ENCODE peak calls at places on chromosomes 12 and 14, in ten cellular contexts. H is uterus, T is fibroblast of lung, N is IMR-90, G is PC-3, I is A673, C is lower lobe of right lung, Q is upper lobe of right lung, K is mammary epithelial cell, W is keratinocyte. Z is an unnamed sample.

GRCh38 chr12:55653031-55653430 is 16.3 kb downstream of the OR10P1 start:
- DNase-seq in W (no peak), K (no peak), T (no peak), N (no peak), I (no peak), Q (no peak), H (no peak), G (no peak), C (no peak), Z (no peak)

GRCh38 chr14:58315606-58316005 is 17.3 kb downstream of the ARID4A start:
- DNase-seq in G (peak; percentile 37), Q (no peak), C (no peak), T (no peak), K (peak; percentile 77), I (no peak), W (peak; percentile 11), N (peak; percentile 2), H (no peak), Z (no peak)

GRCh38 chr12:98022961-98023360 is 492.4 kb upstream of the TMPO start:
- DNase-seq in N (no peak), H (no peak), I (peak; percentile 21), G (no peak), Q (no peak), K (peak; percentile 29), W (no peak), T (no peak), C (no peak), Z (no peak)

GRCh38 chr14:104977681-104978647 is at the start of gene AHNAK2:
- DNase-seq in Q (peak; percentile 89), I (peak; percentile 76), W (no peak), C (peak; percentile 85), K (peak; percentile 75), N (peak; percentile 67), G (peak; percentile 92), H (peak; percentile 74), T (peak; percentile 70), Z (peak; percentile 67)

GRCh38 chr14:34302654-34303053 is 159.4 kb downstream of the SPTSSA start:
- DNase-seq in C (no peak), I (no peak), K (no peak), T (peak; percentile 17), G (no peak), Q (no peak), W (no peak), N (no peak), H (no peak), Z (peak; percentile 58)

GRCh38 chr12:14836336-14837210 is 6.8 kb downstream of the ART4 start:
- DNase-seq in N (peak; percentile 90), C (no peak), W (no peak), T (peak; percentile 84), H (no peak), K (peak; percentile 84), G (peak; percentile 79), Q (no peak), I (peak; percentile 49), Z (no peak)

GRCh38 chr12:109937371-109937770 is 37.3 kb downstream of the TCHP start:
- DNase-seq in K (peak; percentile 21), I (no peak), W (no peak), C (no peak), H (no peak), N (no peak), G (no peak), Q (no peak), T (no peak), Z (no peak)

GRCh38 chr12:4174417-4174816 is 99.1 kb upstream of the CCND2 start:
- DNase-seq in N (no peak), G (no peak), Q (no peak), H (no peak), I (no peak), K (no peak), T (no peak), W (no peak), C (no peak), Z (no peak)

GRCh38 chr12:53230971-53231858 is 794 bp downstream of the RARG start:
- DNase-seq in H (no peak), T (no peak), I (no peak), N (no peak), K (no peak), C (peak; percentile 30), G (no peak), Q (no peak), W (no peak), Z (no peak)

GRCh38 chr12:23830210-23830609 is 119.3 kb downstream of the SOX5 start:
- DNase-seq in N (no peak), T (no peak), G (no peak), C (no peak), H (no peak), W (no peak), I (no peak), K (no peak), Q (no peak), Z (no peak)

GRCh38 chr14:24670594-24670993 is 36.6 kb upstream of the GZMB start:
- DNase-seq in T (no peak), K (no peak), H (no peak), G (no peak), I (no peak), C (no peak), Q (no peak), N (no peak), W (no peak), Z (no peak)

GRCh38 chr12:94670885-94671284 is 20.5 kb upstream of the TMCC3 start:
- DNase-seq in H (no peak), K (no peak), Q (no peak), W (no peak), N (no peak), G (no peak), T (no peak), C (no peak), I (no peak), Z (no peak)

GRCh38 chr14:22593189-22593588 is 4.2 kb upstream of the DAD1 start:
- DNase-seq in H (no peak), Q (no peak), I (no peak), T (no peak), N (no peak), C (no peak), G (no peak), W (no peak), K (no peak), Z (no peak)

GRCh38 chr12:70052931-70053497 is 190.2 kb upstream of the CNOT2 start:
- DNase-seq in G (peak; percentile 88), Q (no peak), H (peak; percentile 25), I (no peak), N (peak; percentile 67), W (no peak), K (peak; percentile 84), C (no peak), T (peak; percentile 93), Z (no peak)

GRCh38 chr12:112738531-112738930 is 53.0 kb upstream of the RPH3A start:
- DNase-seq in N (no peak), I (no peak), W (no peak), T (no peak), H (no peak), G (peak; percentile 71), K (no peak), Q (no peak), C (no peak), Z (no peak)

GRCh38 chr12:78018146-78018910 is 187.6 kb downstream of the NAV3 start:
- DNase-seq in N (peak; percentile 66), I (no peak), K (no peak), H (no peak), T (peak; percentile 65), W (no peak), Q (no peak), G (no peak), C (no peak), Z (no peak)

GRCh38 chr12:94175763-94176660 is 27.6 kb downstream of the PLXNC1 start:
- DNase-seq in H (no peak), G (peak; percentile 7), N (peak; percentile 36), K (peak; percentile 5), I (no peak), T (peak; percentile 48), C (no peak), Q (no peak), W (no peak), Z (no peak)

GRCh38 chr12:42104087-42104486 is 40.6 kb downstream of the GXYLT1 start:
- DNase-seq in W (no peak), T (peak; percentile 22), G (no peak), K (no peak), N (no peak), I (peak; percentile 8), C (no peak), H (no peak), Q (no peak), Z (no peak)
- TF ChIP-seq CTCF in W (no peak), T (no peak), G (peak; percentile 55), K (no peak), N (peak; percentile 35), I (peak; percentile 65), C (no peak), H (no peak), Q (peak; percentile 11), Z (no peak)

GRCh38 chr14:30292591-30292990 is 266.4 kb upstream of the G2E3 start:
- DNase-seq in N (no peak), T (no peak), I (no peak), Q (no peak), W (no peak), G (no peak), C (no peak), K (no peak), H (no peak), Z (no peak)
- H3K27ac ChIP-seq in N (no peak overlapping the region), T (no peak overlapping the region), I (no peak overlapping the region), Q (no peak overlapping the region), W (no peak overlapping the region), G (no peak overlapping the region), C (no peak overlapping the region), K (no peak overlapping the region), H (no peak overlapping the region), Z (no peak overlapping the region)

GRCh38 chr12:108173892-108174291 is 44.8 kb downstream of the WSCD2 start:
- DNase-seq in H (no peak), I (no peak), Q (no peak), C (no peak), N (no peak), G (no peak), K (no peak), T (no peak), W (no peak), Z (no peak)

GRCh38 chr12:108174641-108175040 is 45.6 kb downstream of the WSCD2 start:
- DNase-seq in W (no peak), I (no peak), G (no peak), Q (no peak), T (no peak), N (no peak), C (no peak), K (no peak), H (no peak), Z (no peak)

GRCh38 chr12:108177131-108177530 is 48.0 kb downstream of the WSCD2 start:
- DNase-seq in I (no peak), T (no peak), W (no peak), C (no peak), Q (no peak), G (no peak), N (no peak), K (no peak), H (no peak), Z (no peak)

GRCh38 chr12:108175310-108175709 is 46.2 kb downstream of the WSCD2 start:
- DNase-seq in H (no peak), N (no peak), I (peak; percentile 49), G (no peak), K (no peak), T (no peak), W (no peak), Q (no peak), C (no peak), Z (no peak)

GRCh38 chr12:108176292-108176691 is 47.2 kb downstream of the WSCD2 start:
- DNase-seq in N (no peak), G (no peak), W (no peak), H (no peak), C (no peak), Q (no peak), K (no peak), T (no peak), I (no peak), Z (no peak)
- TF ChIP-seq CTCF in N (no peak), G (no peak), W (no peak), H (no peak), C (no peak), Q (no peak), K (no peak), T (no peak), I (no peak), Z (no peak)

GRCh38 chr12:40646891-40647290 is 45.3 kb upstream of the CNTN1 start:
- DNase-seq in K (no peak), N (no peak), T (no peak), G (no peak), C (no peak), W (no peak), H (no peak), Q (no peak), I (no peak), Z (no peak)
- H3K27ac ChIP-seq in K (no peak overlapping the region), N (no peak overlapping the region), T (no peak overlapping the region), G (no peak overlapping the region), C (no peak overlapping the region), W (no peak overlapping the region), H (no peak overlapping the region), Q (no peak overlapping the region), I (no peak overlapping the region), Z (no peak overlapping the region)